ENCODE peak calls at places on chromosome 2, in nine cellular contexts. One of them, this sample, is unnamed.

GRCh38 chr2:129707800-129708199 is 271.7 kb upstream of the RAB6C start:
- DNase-seq in astrocyte of the spinal cord: no peak
- DNase-seq in cardiac muscle cell: no peak
- DNase-seq in fibroblast of villous mesenchyme: no peak
- DNase-seq in activated B cell treated with CpG ODN at 0.5 μM for 24 hours: no peak
- DNase-seq in right atrium auricular region: no peak
- DNase-seq in GM10248: no peak
- DNase-seq in Calu3: no peak
- DNase-seq in ovary: no peak
- DNase-seq in this sample: no peak

GRCh38 chr2:145597011-145597410 is 1077.1 kb upstream of the ZEB2 start:
- DNase-seq in astrocyte of the spinal cord: no peak
- DNase-seq in cardiac muscle cell: no peak
- DNase-seq in fibroblast of villous mesenchyme: peak; percentile 62
- DNase-seq in activated B cell treated with CpG ODN at 0.5 μM for 24 hours: no peak
- DNase-seq in right atrium auricular region: no peak
- DNase-seq in GM10248: no peak
- DNase-seq in Calu3: no peak
- DNase-seq in ovary: no peak
- DNase-seq in this sample: no peak

GRCh38 chr2:217047209-217047998 is 187.5 kb upstream of the TNP1 start:
- DNase-seq in astrocyte of the spinal cord: no peak
- DNase-seq in cardiac muscle cell: no peak
- DNase-seq in fibroblast of villous mesenchyme: peak; percentile 82
- DNase-seq in activated B cell treated with CpG ODN at 0.5 μM for 24 hours: no peak
- DNase-seq in right atrium auricular region: no peak
- DNase-seq in GM10248: no peak
- DNase-seq in Calu3: no peak
- DNase-seq in ovary: no peak
- DNase-seq in this sample: no peak

GRCh38 chr2:60612028-60612427 is 58.6 kb upstream of the BCL11A start:
- DNase-seq in astrocyte of the spinal cord: no peak
- DNase-seq in cardiac muscle cell: no peak
- DNase-seq in fibroblast of villous mesenchyme: no peak
- DNase-seq in activated B cell treated with CpG ODN at 0.5 μM for 24 hours: no peak
- DNase-seq in right atrium auricular region: no peak
- DNase-seq in GM10248: no peak
- DNase-seq in Calu3: no peak
- DNase-seq in ovary: no peak
- DNase-seq in this sample: no peak

GRCh38 chr2:39996653-39997080 is 217.6 kb upstream of the THUMPD2 start:
- DNase-seq in astrocyte of the spinal cord: peak; percentile 94
- DNase-seq in cardiac muscle cell: no peak
- DNase-seq in fibroblast of villous mesenchyme: peak; percentile 61
- DNase-seq in activated B cell treated with CpG ODN at 0.5 μM for 24 hours: no peak
- DNase-seq in right atrium auricular region: no peak
- DNase-seq in GM10248: no peak
- DNase-seq in Calu3: peak; percentile 12
- DNase-seq in ovary: no peak
- DNase-seq in this sample: no peak

GRCh38 chr2:23486676-23487075 is 101.7 kb downstream of the KLHL29 start:
- DNase-seq in astrocyte of the spinal cord: peak; percentile 36
- DNase-seq in cardiac muscle cell: no peak
- DNase-seq in fibroblast of villous mesenchyme: peak; percentile 46
- DNase-seq in activated B cell treated with CpG ODN at 0.5 μM for 24 hours: no peak
- DNase-seq in right atrium auricular region: no peak
- DNase-seq in GM10248: no peak
- DNase-seq in Calu3: no peak
- DNase-seq in ovary: peak; percentile 72
- DNase-seq in this sample: no peak

GRCh38 chr2:27489118-27489497 is 435 bp downstream of the IFT172 start:
- DNase-seq in astrocyte of the spinal cord: no peak
- DNase-seq in cardiac muscle cell: peak; percentile 5
- DNase-seq in fibroblast of villous mesenchyme: peak; percentile 27
- DNase-seq in activated B cell treated with CpG ODN at 0.5 μM for 24 hours: no peak
- DNase-seq in right atrium auricular region: no peak
- DNase-seq in GM10248: no peak
- DNase-seq in Calu3: peak; percentile 14
- DNase-seq in ovary: no peak
- DNase-seq in this sample: no peak

GRCh38 chr2:239944706-239945551 is 80.2 kb downstream of the NDUFA10 start:
- DNase-seq in astrocyte of the spinal cord: no peak
- DNase-seq in cardiac muscle cell: no peak
- DNase-seq in fibroblast of villous mesenchyme: no peak
- DNase-seq in activated B cell treated with CpG ODN at 0.5 μM for 24 hours: no peak
- DNase-seq in right atrium auricular region: no peak
- DNase-seq in GM10248: peak; percentile 47
- DNase-seq in Calu3: no peak
- DNase-seq in ovary: peak; percentile 23
- DNase-seq in this sample: no peak

GRCh38 chr2:177392373-177393246 is at the start of gene AGPS:
- DNase-seq in astrocyte of the spinal cord: peak; percentile 71
- DNase-seq in cardiac muscle cell: peak; percentile 83
- DNase-seq in fibroblast of villous mesenchyme: peak; percentile 51
- DNase-seq in activated B cell treated with CpG ODN at 0.5 μM for 24 hours: peak; percentile 66
- DNase-seq in right atrium auricular region: peak; percentile 69
- DNase-seq in GM10248: peak; percentile 89
- DNase-seq in Calu3: peak; percentile 88
- DNase-seq in ovary: peak; percentile 85
- DNase-seq in this sample: peak; percentile 62

DNA sequence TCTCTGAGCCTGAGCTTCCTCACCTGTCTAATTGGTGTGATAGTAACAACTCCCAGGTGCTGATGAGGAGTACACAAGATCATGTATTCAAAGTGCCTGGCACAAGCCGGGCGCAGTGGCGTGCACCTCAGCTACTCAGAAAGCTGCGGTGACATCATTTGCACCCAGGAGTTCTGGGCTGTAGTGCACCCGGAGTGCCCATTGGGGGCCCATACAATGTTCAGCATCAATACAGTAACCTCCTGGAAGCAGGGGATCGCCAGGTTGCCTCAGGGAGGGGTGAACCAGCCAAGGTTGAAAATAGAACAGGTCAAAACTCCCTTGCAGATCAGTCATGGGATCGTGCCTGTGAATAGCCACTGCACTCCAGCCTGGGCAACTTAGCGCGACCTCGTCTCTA is 11.2 kb upstream of the C1QL2 start:
- DNase-seq in astrocyte of the spinal cord: no peak
- DNase-seq in cardiac muscle cell: no peak
- DNase-seq in fibroblast of villous mesenchyme: no peak
- DNase-seq in activated B cell treated with CpG ODN at 0.5 μM for 24 hours: no peak
- DNase-seq in right atrium auricular region: no peak
- DNase-seq in GM10248: no peak
- DNase-seq in Calu3: no peak
- DNase-seq in ovary: no peak
- DNase-seq in this sample: no peak
- TF ChIP-seq CTCF in astrocyte of the spinal cord: no peak
- TF ChIP-seq CTCF in cardiac muscle cell: no peak
- TF ChIP-seq CTCF in fibroblast of villous mesenchyme: no peak
- TF ChIP-seq CTCF in activated B cell treated with CpG ODN at 0.5 μM for 24 hours: no peak
- TF ChIP-seq CTCF in right atrium auricular region: no peak
- TF ChIP-seq CTCF in GM10248: no peak
- TF ChIP-seq CTCF in Calu3: no peak
- TF ChIP-seq CTCF in ovary: no peak
- TF ChIP-seq CTCF in this sample: no peak

DNA sequence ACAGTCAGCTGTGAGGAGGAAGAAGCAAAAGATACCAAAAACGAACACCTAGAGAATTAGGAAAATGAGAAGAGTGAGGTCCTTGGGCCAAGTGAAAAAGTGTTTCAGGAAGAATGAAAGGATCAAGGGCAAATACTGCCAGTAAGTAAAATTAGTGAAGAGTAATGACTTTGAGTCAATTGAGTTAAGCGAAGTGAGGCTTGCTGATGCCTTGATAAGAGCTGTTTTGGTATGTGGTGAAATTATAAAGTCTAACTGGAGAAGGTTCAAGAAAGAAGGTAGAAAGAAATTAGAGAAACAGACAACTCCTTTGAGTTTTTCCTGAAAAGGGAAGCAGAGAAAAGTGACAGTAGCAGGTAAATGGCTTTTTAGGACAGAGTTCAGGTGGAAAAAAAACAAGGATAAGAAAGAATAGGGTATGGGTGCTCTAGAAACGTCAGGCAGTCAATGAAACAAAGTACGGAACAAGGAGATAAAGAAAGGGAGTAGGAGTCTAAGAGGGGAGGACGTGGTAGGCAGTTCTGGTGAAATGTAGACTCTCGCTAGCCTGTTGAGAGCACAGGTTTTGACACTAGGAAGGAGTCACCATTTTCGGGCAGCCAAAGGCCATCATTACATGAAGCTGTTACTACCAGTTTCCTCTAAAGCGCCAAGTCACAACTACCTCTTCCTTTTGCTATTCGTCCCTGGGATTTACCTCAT is 42.9 kb downstream of the SMC6 start:
- DNase-seq in astrocyte of the spinal cord: no peak
- DNase-seq in cardiac muscle cell: no peak
- DNase-seq in fibroblast of villous mesenchyme: no peak
- DNase-seq in activated B cell treated with CpG ODN at 0.5 μM for 24 hours: no peak
- DNase-seq in right atrium auricular region: no peak
- DNase-seq in GM10248: no peak
- DNase-seq in Calu3: no peak
- DNase-seq in ovary: no peak
- DNase-seq in this sample: no peak
- TF ChIP-seq CTCF in astrocyte of the spinal cord: no peak
- TF ChIP-seq CTCF in cardiac muscle cell: no peak
- TF ChIP-seq CTCF in fibroblast of villous mesenchyme: no peak
- TF ChIP-seq CTCF in activated B cell treated with CpG ODN at 0.5 μM for 24 hours: no peak
- TF ChIP-seq CTCF in right atrium auricular region: no peak
- TF ChIP-seq CTCF in GM10248: no peak
- TF ChIP-seq CTCF in Calu3: no peak
- TF ChIP-seq CTCF in ovary: no peak
- TF ChIP-seq CTCF in this sample: no peak

GRCh38 chr2:237167038-237167437 is 81.3 kb downstream of the COPS8 start:
- DNase-seq in astrocyte of the spinal cord: no peak
- DNase-seq in cardiac muscle cell: no peak
- DNase-seq in fibroblast of villous mesenchyme: no peak
- DNase-seq in activated B cell treated with CpG ODN at 0.5 μM for 24 hours: no peak
- DNase-seq in right atrium auricular region: no peak
- DNase-seq in GM10248: no peak
- DNase-seq in Calu3: no peak
- DNase-seq in ovary: no peak
- DNase-seq in this sample: no peak

GRCh38 chr2:237167934-237168333 is 82.2 kb downstream of the COPS8 start:
- DNase-seq in astrocyte of the spinal cord: no peak
- DNase-seq in cardiac muscle cell: no peak
- DNase-seq in fibroblast of villous mesenchyme: no peak
- DNase-seq in activated B cell treated with CpG ODN at 0.5 μM for 24 hours: no peak
- DNase-seq in right atrium auricular region: no peak
- DNase-seq in GM10248: no peak
- DNase-seq in Calu3: no peak
- DNase-seq in ovary: no peak
- DNase-seq in this sample: no peak

GRCh38 chr2:237162959-237163358 is 77.3 kb downstream of the COPS8 start:
- DNase-seq in astrocyte of the spinal cord: no peak
- DNase-seq in cardiac muscle cell: no peak
- DNase-seq in fibroblast of villous mesenchyme: no peak
- DNase-seq in activated B cell treated with CpG ODN at 0.5 μM for 24 hours: no peak
- DNase-seq in right atrium auricular region: no peak
- DNase-seq in GM10248: no peak
- DNase-seq in Calu3: no peak
- DNase-seq in ovary: no peak
- DNase-seq in this sample: no peak

GRCh38 chr2:237164474-237165047 is 78.9 kb downstream of the COPS8 start:
- DNase-seq in astrocyte of the spinal cord: no peak
- DNase-seq in cardiac muscle cell: no peak
- DNase-seq in fibroblast of villous mesenchyme: peak; percentile 98
- DNase-seq in activated B cell treated with CpG ODN at 0.5 μM for 24 hours: no peak
- DNase-seq in right atrium auricular region: no peak
- DNase-seq in GM10248: no peak
- DNase-seq in Calu3: no peak
- DNase-seq in ovary: no peak
- DNase-seq in this sample: no peak

GRCh38 chr2:237165405-237166276 is 80.0 kb downstream of the COPS8 start:
- DNase-seq in astrocyte of the spinal cord: no peak
- DNase-seq in cardiac muscle cell: peak; percentile 54
- DNase-seq in fibroblast of villous mesenchyme: peak; percentile 89
- DNase-seq in activated B cell treated with CpG ODN at 0.5 μM for 24 hours: no peak
- DNase-seq in right atrium auricular region: no peak
- DNase-seq in GM10248: no peak
- DNase-seq in Calu3: peak; percentile 52
- DNase-seq in ovary: no peak
- DNase-seq in this sample: no peak
- TF ChIP-seq CTCF in astrocyte of the spinal cord: peak; percentile 61
- TF ChIP-seq CTCF in cardiac muscle cell: peak; percentile 72
- TF ChIP-seq CTCF in fibroblast of villous mesenchyme: peak; percentile 82
- TF ChIP-seq CTCF in activated B cell treated with CpG ODN at 0.5 μM for 24 hours: no peak
- TF ChIP-seq CTCF in right atrium auricular region: no peak
- TF ChIP-seq CTCF in GM10248: peak; percentile 24
- TF ChIP-seq CTCF in Calu3: peak; percentile 62
- TF ChIP-seq CTCF in ovary: no peak
- TF ChIP-seq CTCF in this sample: peak; percentile 58

GRCh38 chr2:37599688-37600525 is 71.5 kb downstream of the CDC42EP3 start:
- DNase-seq in astrocyte of the spinal cord: no peak
- DNase-seq in cardiac muscle cell: no peak
- DNase-seq in fibroblast of villous mesenchyme: no peak
- DNase-seq in activated B cell treated with CpG ODN at 0.5 μM for 24 hours: no peak
- DNase-seq in right atrium auricular region: no peak
- DNase-seq in GM10248: no peak
- DNase-seq in Calu3: no peak
- DNase-seq in ovary: no peak
- DNase-seq in this sample: no peak
- TF ChIP-seq CTCF in astrocyte of the spinal cord: no peak
- TF ChIP-seq CTCF in cardiac muscle cell: no peak
- TF ChIP-seq CTCF in fibroblast of villous mesenchyme: no peak
- TF ChIP-seq CTCF in activated B cell treated with CpG ODN at 0.5 μM for 24 hours: no peak
- TF ChIP-seq CTCF in right atrium auricular region: no peak
- TF ChIP-seq CTCF in GM10248: no peak
- TF ChIP-seq CTCF in Calu3: no peak
- TF ChIP-seq CTCF in ovary: no peak
- TF ChIP-seq CTCF in this sample: no peak

This sample was measured in progenitor cell of endocrine pancreas.